ENCODE peak calls at places on chromosomes 4 and X, in six cellular contexts. One of them, this sample, is unnamed.

GRCh38 chr4:141132689-141133145 is 552 bp downstream of the RNF150 start:
- DNase-seq in A549: no peak
- DNase-seq in K562: no peak
- DNase-seq in GM12878: no peak
- DNase-seq in HepG2: no peak
- DNase-seq in endothelial cell of umbilical vein: no peak
- DNase-seq in this sample: no peak

GRCh38 chrX:140040397-140040796 is 75.1 kb upstream of the CXorf66 start:
- DNase-seq in HepG2: no peak
- DNase-seq in endothelial cell of umbilical vein: no peak
- DNase-seq in K562: no peak
- DNase-seq in A549: peak; percentile 21
- DNase-seq in GM12878: no peak
- DNase-seq in this sample: peak; percentile 4

GRCh38 chr4:183571350-183572076 is 66.7 kb downstream of the ING2 start:
- DNase-seq in A549: peak; percentile 36
- DNase-seq in GM12878: no peak
- DNase-seq in K562: peak; percentile 37
- DNase-seq in HepG2: peak; percentile 72
- DNase-seq in endothelial cell of umbilical vein: no peak
- DNase-seq in this sample: peak; percentile 27

GRCh38 chrX:107736781-107737531 is 38.6 kb downstream of the TSC22D3 start:
- DNase-seq in HepG2: peak; percentile 16
- DNase-seq in K562: no peak
- DNase-seq in A549: peak; percentile 17
- DNase-seq in endothelial cell of umbilical vein: peak; percentile 59
- DNase-seq in GM12878: no peak
- DNase-seq in this sample: no peak

GRCh38 chrX:103879339-103879738 is 47.3 kb upstream of the RAB9B start:
- DNase-seq in GM12878: no peak
- DNase-seq in endothelial cell of umbilical vein: no peak
- DNase-seq in A549: no peak
- DNase-seq in K562: no peak
- DNase-seq in HepG2: no peak
- DNase-seq in this sample: no peak

GRCh38 chr4:82718067-82718935 is 80.3 kb downstream of the SCD5 start:
- DNase-seq in endothelial cell of umbilical vein: no peak
- DNase-seq in HepG2: peak; percentile 9
- DNase-seq in GM12878: no peak
- DNase-seq in A549: no peak
- DNase-seq in K562: no peak
- DNase-seq in this sample: no peak

GRCh38 chr4:123833156-123833555 is 436.6 kb downstream of the SPRY1 start:
- DNase-seq in endothelial cell of umbilical vein: peak; percentile 70
- DNase-seq in HepG2: no peak
- DNase-seq in A549: no peak
- DNase-seq in GM12878: no peak
- DNase-seq in K562: no peak
- DNase-seq in this sample: no peak

GRCh38 chr4:34731045-34731444 is 1513.3 kb downstream of the ARAP2 start:
- DNase-seq in A549: no peak
- DNase-seq in GM12878: no peak
- DNase-seq in endothelial cell of umbilical vein: no peak
- DNase-seq in K562: no peak
- DNase-seq in HepG2: no peak
- DNase-seq in this sample: no peak

GRCh38 chr4:56375458-56375857 is 11.8 kb downstream of the AASDH start:
- DNase-seq in endothelial cell of umbilical vein: no peak
- DNase-seq in A549: no peak
- DNase-seq in GM12878: no peak
- DNase-seq in K562: peak; percentile 13
- DNase-seq in HepG2: no peak
- DNase-seq in this sample: no peak

GRCh38 chr4:127403523-127404084 is 229.2 kb upstream of the INTU start:
- DNase-seq in endothelial cell of umbilical vein: no peak
- DNase-seq in K562: no peak
- DNase-seq in A549: no peak
- DNase-seq in GM12878: no peak
- DNase-seq in HepG2: no peak
- DNase-seq in this sample: no peak

GRCh38 chr4:128812360-128812958 is 3.0 kb downstream of the JADE1 start:
- DNase-seq in K562: peak; percentile 75
- DNase-seq in A549: peak; percentile 62
- DNase-seq in endothelial cell of umbilical vein: peak; percentile 68
- DNase-seq in GM12878: no peak
- DNase-seq in HepG2: peak; percentile 76
- DNase-seq in this sample: peak; percentile 74
- TF ChIP-seq MYC in K562: no peak
- TF ChIP-seq MYC in A549: no peak
- TF ChIP-seq MYC in endothelial cell of umbilical vein: no peak
- TF ChIP-seq MYC in GM12878: no peak
- TF ChIP-seq MYC in HepG2: no peak
- TF ChIP-seq MYC in this sample: no peak

DNA sequence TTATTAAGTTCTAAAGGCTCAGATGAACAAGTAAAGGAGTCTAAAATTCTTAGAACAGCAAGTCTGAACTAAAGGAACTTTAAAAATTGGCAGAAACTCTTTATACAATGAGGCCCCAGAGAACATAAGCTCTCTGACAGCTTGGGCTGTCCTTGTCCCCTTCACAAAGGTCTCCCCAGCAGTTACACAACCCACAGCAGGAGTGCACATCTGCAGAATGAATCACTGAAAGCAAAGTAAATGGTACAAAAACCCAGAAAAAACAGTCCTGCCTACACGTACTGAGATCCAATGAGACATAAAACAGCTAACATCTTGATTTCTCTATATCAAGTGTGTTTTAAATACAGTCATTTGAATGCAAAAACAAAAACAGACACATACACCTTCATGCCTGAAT is 18.7 kb downstream of the RBBP7 start:
- DNase-seq in K562: no peak
- DNase-seq in endothelial cell of umbilical vein: no peak
- DNase-seq in HepG2: no peak
- DNase-seq in A549: no peak
- DNase-seq in GM12878: no peak
- DNase-seq in this sample: no peak
- TF ChIP-seq MYC in K562: no peak
- TF ChIP-seq MYC in endothelial cell of umbilical vein: no peak
- TF ChIP-seq MYC in HepG2: no peak
- TF ChIP-seq MYC in A549: no peak
- TF ChIP-seq MYC in GM12878: no peak
- TF ChIP-seq MYC in this sample: no peak

DNA sequence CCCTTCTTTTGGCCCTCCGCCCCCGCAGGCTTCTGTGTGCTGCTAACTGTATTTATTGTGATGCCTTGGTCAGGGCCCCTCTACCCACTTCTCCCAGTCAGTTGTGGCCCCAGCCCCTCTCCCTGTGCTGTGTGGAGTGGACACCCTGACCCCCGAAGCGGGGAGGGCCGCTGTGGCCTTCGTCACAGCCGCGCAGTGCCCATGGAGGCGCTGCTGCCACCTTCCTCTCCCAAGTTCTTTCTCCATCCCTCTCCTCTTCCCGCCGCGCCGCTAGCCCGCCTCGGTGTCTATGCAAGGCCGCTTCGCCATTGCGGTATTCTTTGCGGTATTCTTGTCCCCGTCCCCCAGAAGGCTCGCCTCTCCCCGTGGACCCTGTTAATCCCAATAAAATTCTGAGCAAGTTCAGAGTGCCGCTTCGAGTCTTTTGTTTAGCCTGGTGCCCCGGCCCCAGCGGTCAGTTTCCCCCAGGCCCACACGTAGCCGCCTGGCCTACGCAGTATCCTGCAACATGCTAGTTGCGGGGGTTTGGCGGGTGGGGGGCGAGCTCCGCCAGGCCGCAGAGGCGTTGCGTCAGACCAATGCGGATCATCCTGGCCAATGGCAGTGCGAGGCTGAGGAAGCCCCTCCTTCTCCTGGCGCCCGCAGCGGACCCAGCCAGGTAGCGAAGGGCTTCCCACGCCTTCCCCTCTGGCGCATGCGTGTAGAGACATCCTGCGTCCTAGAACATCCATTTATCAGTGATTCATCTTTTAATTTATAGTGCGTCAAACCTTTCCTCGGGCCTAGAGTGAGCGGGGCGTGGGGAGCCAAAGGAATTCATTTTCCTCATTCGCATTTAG is 5.6 kb upstream of the KANTR start:
- DNase-seq in endothelial cell of umbilical vein: peak; percentile 84
- DNase-seq in K562: no peak
- DNase-seq in HepG2: no peak
- DNase-seq in GM12878: no peak
- DNase-seq in A549: peak; percentile 66
- DNase-seq in this sample: no peak
- TF ChIP-seq MYC in endothelial cell of umbilical vein: no peak
- TF ChIP-seq MYC in K562: no peak
- TF ChIP-seq MYC in HepG2: no peak
- TF ChIP-seq MYC in GM12878: no peak
- TF ChIP-seq MYC in A549: no peak
- TF ChIP-seq MYC in this sample: no peak

GRCh38 chr4:180615746-180616145 is 1627.5 kb upstream of the TENM3 start:
- DNase-seq in K562: no peak
- DNase-seq in HepG2: no peak
- DNase-seq in A549: no peak
- DNase-seq in GM12878: no peak
- DNase-seq in endothelial cell of umbilical vein: no peak
- DNase-seq in this sample: peak; percentile 2

GRCh38 chr4:180618396-180618795 is 1624.8 kb upstream of the TENM3 start:
- DNase-seq in endothelial cell of umbilical vein: no peak
- DNase-seq in K562: no peak
- DNase-seq in GM12878: no peak
- DNase-seq in A549: no peak
- DNase-seq in HepG2: no peak
- DNase-seq in this sample: peak; percentile 9

GRCh38 chr4:180617203-180617602 is 1626.0 kb upstream of the TENM3 start:
- DNase-seq in GM12878: no peak
- DNase-seq in K562: no peak
- DNase-seq in HepG2: peak; percentile 61
- DNase-seq in endothelial cell of umbilical vein: no peak
- DNase-seq in A549: no peak
- DNase-seq in this sample: peak; percentile 21
- TF ChIP-seq MYC in GM12878: no peak
- TF ChIP-seq MYC in K562: no peak
- TF ChIP-seq MYC in HepG2: no peak
- TF ChIP-seq MYC in endothelial cell of umbilical vein: no peak
- TF ChIP-seq MYC in A549: no peak
- TF ChIP-seq MYC in this sample: no peak

GRCh38 chrX:31294475-31294874 is 222.6 kb upstream of the FTHL17 start:
- DNase-seq in endothelial cell of umbilical vein: no peak
- DNase-seq in A549: no peak
- DNase-seq in GM12878: no peak
- DNase-seq in HepG2: no peak
- DNase-seq in K562: peak; percentile 12
- DNase-seq in this sample: no peak
- TF ChIP-seq MYC in endothelial cell of umbilical vein: no peak
- TF ChIP-seq MYC in A549: no peak
- TF ChIP-seq MYC in GM12878: no peak
- TF ChIP-seq MYC in HepG2: no peak
- TF ChIP-seq MYC in K562: no peak
- TF ChIP-seq MYC in this sample: no peak

GRCh38 chr4:181592221-181592745 is 650.9 kb upstream of the TENM3 start:
- DNase-seq in GM12878: no peak
- DNase-seq in A549: no peak
- DNase-seq in endothelial cell of umbilical vein: no peak
- DNase-seq in HepG2: no peak
- DNase-seq in K562: no peak
- DNase-seq in this sample: no peak
- TF ChIP-seq MYC in GM12878: no peak
- TF ChIP-seq MYC in A549: no peak
- TF ChIP-seq MYC in endothelial cell of umbilical vein: no peak
- TF ChIP-seq MYC in HepG2: no peak
- TF ChIP-seq MYC in K562: no peak
- TF ChIP-seq MYC in this sample: no peak

GRCh38 chr4:14478504-14478903 is 523.8 kb upstream of the CPEB2 start:
- DNase-seq in GM12878: no peak
- DNase-seq in HepG2: no peak
- DNase-seq in K562: no peak
- DNase-seq in A549: no peak
- DNase-seq in endothelial cell of umbilical vein: no peak
- DNase-seq in this sample: no peak
- TF ChIP-seq MYC in GM12878: no peak
- TF ChIP-seq MYC in HepG2: no peak
- TF ChIP-seq MYC in K562: no peak
- TF ChIP-seq MYC in A549: no peak
- TF ChIP-seq MYC in endothelial cell of umbilical vein: no peak
- TF ChIP-seq MYC in this sample: no peak

DNA sequence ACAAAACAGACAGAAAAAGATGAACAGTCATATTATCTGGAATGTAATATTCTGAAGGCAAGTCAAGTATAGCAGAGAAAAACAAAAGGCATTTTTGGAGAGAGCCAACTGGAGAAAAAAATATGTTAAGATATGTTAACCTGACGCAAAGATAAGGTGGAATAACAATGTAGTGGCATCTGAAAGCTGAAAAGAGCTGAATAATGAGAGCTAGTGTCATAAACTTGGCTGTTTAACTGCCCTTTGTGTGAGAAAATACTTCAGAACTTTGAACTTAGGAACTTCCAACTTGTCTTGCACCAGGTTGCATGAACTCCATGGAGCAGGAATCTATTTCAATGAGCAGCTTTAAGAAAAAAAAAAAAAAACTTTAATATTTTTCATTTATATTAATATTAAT is 32.9 kb downstream of the RAB33A start:
- DNase-seq in GM12878: no peak
- DNase-seq in A549: no peak
- DNase-seq in endothelial cell of umbilical vein: no peak
- DNase-seq in K562: no peak
- DNase-seq in HepG2: no peak
- DNase-seq in this sample: no peak
- TF ChIP-seq MYC in GM12878: no peak
- TF ChIP-seq MYC in A549: no peak
- TF ChIP-seq MYC in endothelial cell of umbilical vein: no peak
- TF ChIP-seq MYC in K562: no peak
- TF ChIP-seq MYC in HepG2: no peak
- TF ChIP-seq MYC in this sample: no peak

DNA sequence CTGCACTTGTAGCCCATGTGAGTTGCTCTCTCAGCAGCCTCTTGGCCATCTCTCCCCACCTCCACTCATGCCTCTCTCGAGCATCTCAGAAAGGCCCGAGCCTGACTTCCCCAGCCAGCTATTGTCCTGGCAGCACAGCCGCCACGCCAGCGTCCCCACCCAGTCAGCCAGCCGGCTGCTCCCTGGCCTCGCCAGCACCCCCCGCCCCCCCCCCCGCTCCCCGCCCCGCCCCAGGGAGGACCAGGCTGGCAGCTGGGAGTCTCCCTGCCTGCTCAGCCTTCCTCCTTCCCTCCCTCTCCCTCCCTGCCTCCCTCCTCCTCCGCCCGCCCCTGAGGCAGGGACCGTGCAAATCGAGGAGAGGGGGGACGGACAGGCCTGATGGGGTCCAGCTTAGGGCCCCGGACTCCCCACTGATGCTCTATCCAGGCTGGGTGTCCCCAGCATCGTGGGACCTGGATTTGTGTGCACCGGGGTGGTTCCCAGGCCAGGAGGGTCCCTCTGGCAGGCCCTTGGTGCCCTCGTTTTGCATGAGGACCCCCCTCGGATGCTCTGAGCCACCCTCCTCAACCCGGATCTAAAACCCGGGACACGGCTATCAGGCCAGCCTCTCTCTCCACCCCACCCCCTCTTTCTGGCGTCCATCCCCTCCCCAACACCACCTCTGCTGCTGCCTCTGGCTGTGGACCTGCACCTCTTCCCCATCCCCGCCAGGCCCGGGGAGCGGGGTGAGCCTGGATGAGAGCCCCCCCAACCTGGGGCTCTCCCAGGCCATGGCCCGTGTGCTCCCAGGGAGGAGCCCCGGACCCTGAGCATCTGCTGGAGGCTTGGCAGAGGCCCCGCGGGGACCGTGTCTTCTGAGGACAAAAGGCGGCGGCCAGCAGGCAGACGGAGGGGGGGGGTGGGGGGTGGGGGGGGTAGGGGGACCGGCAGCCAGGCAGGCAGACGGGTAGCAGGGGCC is at the start of gene GPR173:
- DNase-seq in GM12878: no peak
- DNase-seq in endothelial cell of umbilical vein: peak; percentile 63
- DNase-seq in HepG2: no peak
- DNase-seq in K562: no peak
- DNase-seq in A549: no peak
- DNase-seq in this sample: no peak
- TF ChIP-seq MYC in GM12878: no peak
- TF ChIP-seq MYC in endothelial cell of umbilical vein: no peak
- TF ChIP-seq MYC in HepG2: no peak
- TF ChIP-seq MYC in K562: no peak
- TF ChIP-seq MYC in A549: no peak
- TF ChIP-seq MYC in this sample: no peak

This sample was measured in NB4.